ENCODE peak calls at places on chromosomes 2 and 18, in seven cellular contexts. E is sigmoid colon, F is endodermal cell, W is body of pancreas, S is kidney epithelial cell, A is left ventricle myocardium inferior, T is AG10803. P is an unnamed sample.

GRCh38 chr2:3533836-3534235 is 14.5 kb upstream of the ADI1 start:
- DNase-seq in E (no peak), F (peak; percentile 73), W (no peak), S (no peak), A (no peak), T (no peak), P (no peak)

GRCh38 chr2:12935226-12935625 is 218.5 kb downstream of the TRIB2 start:
- DNase-seq in E (no peak), F (no peak), W (no peak), S (no peak), A (no peak), T (no peak), P (no peak)

GRCh38 chr18:80232710-80233109 is 14.6 kb downstream of the PARD6G start:
- DNase-seq in E (peak; percentile 41), F (peak; percentile 26), W (no peak), S (no peak), A (no peak), T (no peak), P (no peak)

GRCh38 chr2:151040036-151040435 is 221.6 kb downstream of the RBM43 start:
- DNase-seq in E (no peak), F (no peak), W (no peak), S (no peak), A (no peak), T (peak; percentile 91), P (no peak)

GRCh38 chr2:1512321-1513289 is 99.3 kb downstream of the TPO start:
- DNase-seq in E (peak; percentile 43), F (no peak), W (no peak), S (no peak), A (no peak), T (no peak), P (no peak)

GRCh38 chr2:63050916-63051794 is 525 bp downstream of the OTX1 start:
- DNase-seq in E (peak; percentile 66), F (peak; percentile 84), W (no peak), S (no peak), A (no peak), T (no peak), P (no peak)

GRCh38 chr2:100427111-100427510 is 9.6 kb upstream of the CHST10 start:
- DNase-seq in E (no peak), F (no peak), W (no peak), S (no peak), A (no peak), T (no peak), P (no peak)

GRCh38 chr2:187869195-187869594 is 315.0 kb upstream of the TFPI start:
- DNase-seq in E (no peak), F (no peak), W (no peak), S (no peak), A (no peak), T (no peak), P (no peak)

GRCh38 chr2:173947131-173947530 is 18.0 kb downstream of the SP3 start:
- DNase-seq in E (no peak), F (no peak), W (no peak), S (no peak), A (no peak), T (no peak), P (no peak)

GRCh38 chr2:27776097-27776496 is 4.6 kb downstream of the MRPL33 start:
- DNase-seq in E (peak; percentile 87), F (no peak), W (no peak), S (no peak), A (peak; percentile 58), T (peak; percentile 78), P (no peak)

GRCh38 chr2:19868224-19868623 is 33.6 kb downstream of the TTC32 start:
- DNase-seq in E (no peak), F (no peak), W (no peak), S (no peak), A (no peak), T (no peak), P (no peak)
- H3K4me3 ChIP-seq in E (peak overlapping the region; percentile 40), F (peak overlapping the region; percentile 49), W (no peak overlapping the region), S (no peak overlapping the region), A (peak overlapping the region; percentile 68), T (peak overlapping the region; percentile 64), P (peak overlapping the region; percentile 53)

GRCh38 chr2:209648714-209649113 is 122.9 kb upstream of the UNC80 start:
- DNase-seq in E (no peak), F (no peak), W (no peak), S (no peak), A (no peak), T (peak; percentile 76), P (no peak)
- TF ChIP-seq CTCF in E (no peak), F (no peak), W (no peak), S (no peak), A (no peak), T (no peak), P (no peak)

DNA sequence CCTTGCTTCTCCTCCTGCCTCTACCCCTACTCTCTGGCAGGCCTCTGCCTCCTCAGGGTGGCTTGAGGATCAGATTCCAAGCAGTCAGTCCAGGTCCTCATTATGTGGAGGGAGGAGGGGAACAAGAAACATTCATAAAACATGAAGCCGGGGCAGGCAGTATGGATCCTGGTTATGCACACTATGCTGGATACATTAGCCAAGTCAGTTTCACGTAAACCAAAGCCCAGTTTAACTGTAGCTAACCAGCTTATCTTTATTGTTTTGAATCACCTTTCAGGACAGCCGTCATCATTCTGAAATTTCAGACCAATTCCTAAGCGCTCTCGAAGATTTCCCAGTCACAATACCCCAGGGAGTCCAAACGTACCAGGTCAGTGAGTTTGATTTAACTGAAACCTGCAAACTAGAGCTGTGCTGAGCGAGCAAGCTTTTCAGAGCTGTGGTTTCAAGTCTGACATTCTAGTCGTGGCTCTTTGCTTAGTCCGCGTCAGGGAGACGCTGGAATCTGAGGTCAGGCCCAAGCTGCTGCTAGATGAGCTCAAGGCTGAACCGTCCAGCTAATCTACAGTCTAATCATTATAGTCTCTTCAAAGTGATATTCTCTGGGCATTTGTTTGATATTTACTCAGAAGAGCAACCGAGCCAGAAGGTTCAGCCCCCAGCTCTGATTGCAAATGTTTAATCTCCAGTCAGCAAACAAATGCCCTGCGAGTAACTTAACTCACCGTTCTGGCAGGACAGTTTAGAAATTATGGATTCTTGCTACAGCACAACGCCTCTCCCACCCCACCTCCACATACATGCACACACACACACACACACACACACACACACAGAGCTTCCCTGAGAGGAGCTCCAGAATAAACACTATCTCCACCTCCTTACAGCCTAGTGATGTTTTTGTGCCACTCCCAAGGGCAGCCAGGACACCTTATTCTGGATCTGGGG is 63.8 kb upstream of the BZW1 start:
- DNase-seq in E (no peak), F (no peak), W (peak; percentile 22), S (peak; percentile 81), A (no peak), T (peak; percentile 68), P (peak; percentile 73)
- H3K4me3 ChIP-seq in E (no peak overlapping the region), F (no peak overlapping the region), W (no peak overlapping the region), S (no peak overlapping the region), A (no peak overlapping the region), T (no peak overlapping the region), P (no peak overlapping the region)

GRCh38 chr2:182481676-182482075 is 54.8 kb upstream of the PDE1A start:
- DNase-seq in E (no peak), F (no peak), W (no peak), S (no peak), A (no peak), T (no peak), P (no peak)
- TF ChIP-seq CTCF in E (no peak), F (no peak), W (no peak), S (no peak), A (no peak), T (no peak), P (no peak)

GRCh38 chr2:145750617-145751016 is 1230.7 kb upstream of the ZEB2 start:
- DNase-seq in E (no peak), F (no peak), W (no peak), S (no peak), A (no peak), T (no peak), P (no peak)

GRCh38 chr2:145751155-145751554 is 1231.2 kb upstream of the ZEB2 start:
- DNase-seq in E (no peak), F (no peak), W (no peak), S (no peak), A (no peak), T (no peak), P (no peak)

GRCh38 chr2:145749556-145749955 is 1229.6 kb upstream of the ZEB2 start:
- DNase-seq in E (no peak), F (no peak), W (no peak), S (no peak), A (no peak), T (no peak), P (no peak)

GRCh38 chr2:145748927-145749326 is 1229.0 kb upstream of the ZEB2 start:
- DNase-seq in E (no peak), F (no peak), W (no peak), S (no peak), A (no peak), T (no peak), P (no peak)

DNA sequence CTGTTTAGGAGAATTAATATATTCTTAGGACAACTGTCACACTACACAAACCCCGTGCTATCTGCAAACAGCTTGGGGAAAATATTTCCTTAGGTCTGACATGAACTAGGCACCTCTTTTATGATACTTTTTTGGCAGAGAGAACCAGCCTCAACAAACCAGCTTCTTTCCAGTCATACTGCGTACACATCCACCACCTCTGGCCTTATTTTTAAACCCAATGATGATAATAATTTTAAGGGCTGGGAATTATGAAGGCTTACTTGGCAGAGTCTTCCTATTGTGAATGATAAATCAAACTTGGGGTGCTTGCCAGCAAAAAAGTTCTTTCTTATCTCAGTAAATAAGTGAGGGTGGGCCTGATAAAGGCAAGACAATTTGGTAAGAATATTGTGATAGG is 1230.2 kb upstream of the ZEB2 start:
- DNase-seq in E (no peak), F (no peak), W (no peak), S (no peak), A (no peak), T (no peak), P (no peak)
- H3K4me3 ChIP-seq in E (no peak overlapping the region), F (no peak overlapping the region), W (no peak overlapping the region), S (no peak overlapping the region), A (no peak overlapping the region), T (no peak overlapping the region), P (no peak overlapping the region)

GRCh38 chr2:207224391-207224790 is 58.6 kb upstream of the KLF7 start:
- DNase-seq in E (no peak), F (no peak), W (no peak), S (no peak), A (no peak), T (no peak), P (no peak)

GRCh38 chr2:207221731-207222130 is 56.0 kb upstream of the KLF7 start:
- DNase-seq in E (no peak), F (no peak), W (no peak), S (no peak), A (no peak), T (no peak), P (no peak)

GRCh38 chr2:207224814-207225482 is 59.2 kb upstream of the KLF7 start:
- DNase-seq in E (no peak), F (no peak), W (no peak), S (no peak), A (no peak), T (no peak), P (no peak)

GRCh38 chr2:207225773-207226172 is 60.0 kb upstream of the KLF7 start:
- DNase-seq in E (no peak), F (no peak), W (no peak), S (no peak), A (no peak), T (no peak), P (no peak)

DNA sequence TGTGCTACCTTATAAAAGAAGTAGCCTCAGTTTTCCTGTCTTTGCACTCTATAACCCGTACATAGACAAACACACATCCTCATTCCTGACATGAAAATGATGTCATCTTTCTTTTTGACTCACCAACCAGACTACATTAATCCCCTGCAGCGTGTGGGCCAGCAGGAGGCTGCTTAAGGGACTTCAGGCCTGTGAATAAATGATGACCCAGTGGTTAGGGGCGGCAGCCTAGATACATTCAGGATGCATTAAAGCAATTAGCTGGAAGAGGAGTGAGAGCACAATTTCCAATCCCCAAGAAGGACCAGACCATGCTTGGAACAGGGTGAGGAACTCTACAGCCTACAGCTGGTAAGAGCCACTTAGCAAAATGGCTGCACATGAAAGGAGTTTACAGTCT is 57.3 kb upstream of the KLF7 start:
- DNase-seq in E (no peak), F (no peak), W (no peak), S (peak; percentile 60), A (no peak), T (peak; percentile 66), P (no peak)
- TF ChIP-seq CTCF in E (no peak), F (no peak), W (no peak), S (no peak), A (no peak), T (peak; percentile 25), P (no peak)